ENCODE peak calls at places on chromosomes 13 and 19, in six cellular contexts. L, Z, N, A, T and Q are unnamed samples.

GRCh38 chr19:56423985-56424353 is 19.8 kb downstream of the ZNF583 start:
- DNase-seq in L (no peak), Z (no peak), N (no peak), A (no peak), T (no peak), Q (no peak)

GRCh38 chr19:13830761-13831481 is 35.7 kb downstream of the ZSWIM4 start:
- DNase-seq in L (no peak), Z (no peak), N (no peak), A (no peak), T (no peak), Q (peak)

GRCh38 chr19:44988896-44989563 is 12.2 kb upstream of the RELB start:
- DNase-seq in L (peak), Z (peak), N (peak), A (no peak), T (no peak), Q (peak)

GRCh38 chr13:40389081-40389641 is 277.3 kb downstream of the FOXO1 start:
- DNase-seq in L (no peak), Z (peak), N (no peak), A (no peak), T (no peak), Q (no peak)

GRCh38 chr19:6464070-6464873 is at the start of gene CRB3:
- DNase-seq in L (peak), Z (peak), N (peak), A (no peak), T (no peak), Q (peak)

GRCh38 chr19:16715613-16716012 is 4.0 kb upstream of the NWD1 start:
- DNase-seq in L (no peak), Z (no peak), N (no peak), A (no peak), T (no peak), Q (no peak)

GRCh38 chr19:38047048-38047435 is 140.0 kb downstream of the SIPA1L3 start:
- DNase-seq in L (no peak), Z (no peak), N (no peak), A (no peak), T (no peak), Q (no peak)

GRCh38 chr13:104571161-104571889 is 1505.1 kb upstream of the SLC10A2 start:
- DNase-seq in L (no peak), Z (no peak), N (peak), A (peak), T (peak), Q (peak)

GRCh38 chr19:38304866-38305429 is 897 bp downstream of the C19orf33 start:
- DNase-seq in L (peak), Z (no peak), N (peak), A (no peak), T (no peak), Q (peak)

GRCh38 chr13:99470027-99470426 is 31.2 kb upstream of the TM9SF2 start:
- DNase-seq in L (no peak), Z (no peak), N (no peak), A (no peak), T (no peak), Q (no peak)

GRCh38 chr19:50003810-50004419 is 21.3 kb downstream of the VRK3 start:
- DNase-seq in L (no peak), Z (peak), N (no peak), A (no peak), T (peak), Q (peak)

GRCh38 chr19:42626181-42626580 is 31.5 kb upstream of the CEACAM8 start:
- DNase-seq in L (no peak), Z (no peak), N (no peak), A (no peak), T (no peak), Q (no peak)

GRCh38 chr19:42121666-42122069 is 10.6 kb downstream of the POU2F2 start:
- DNase-seq in L (no peak), Z (peak), N (no peak), A (no peak), T (peak), Q (peak)

GRCh38 chr13:32164622-32165268 is 133.2 kb downstream of the FRY start:
- DNase-seq in L (no peak), Z (no peak), N (no peak), A (no peak), T (no peak), Q (no peak)

GRCh38 chr19:19464339-19465098 is 50.8 kb downstream of the TSSK6 start:
- DNase-seq in L (no peak), Z (no peak), N (no peak), A (no peak), T (no peak), Q (no peak)

GRCh38 chr19:47704024-47704423 is 9.2 kb upstream of the EHD2 start:
- DNase-seq in L (no peak), Z (no peak), N (no peak), A (no peak), T (no peak), Q (no peak)

GRCh38 chr19:46764817-46765291 is 18.6 kb upstream of the STRN4 start:
- DNase-seq in L (no peak), Z (no peak), N (peak), A (no peak), T (no peak), Q (no peak)

GRCh38 chr19:36041831-36042230 is 9.2 kb upstream of the CLIP3 start:
- DNase-seq in L (no peak), Z (no peak), N (no peak), A (no peak), T (no peak), Q (peak)

GRCh38 chr13:19575230-19575629 is 13.9 kb upstream of the TPTE2 start:
- DNase-seq in L (no peak), Z (no peak), N (no peak), A (no peak), T (no peak), Q (no peak)

GRCh38 chr13:28493740-28494536 is 990 bp downstream of the FLT1 start:
- DNase-seq in L (peak), Z (no peak), N (no peak), A (no peak), T (no peak), Q (no peak)

GRCh38 chr19:38323276-38323675 is 3.6 kb downstream of the KCNK6 start:
- DNase-seq in L (no peak), Z (no peak), N (no peak), A (no peak), T (no peak), Q (no peak)

GRCh38 chr13:45786293-45786920 is 65.1 kb downstream of the SIAH3 start:
- DNase-seq in L (no peak), Z (no peak), N (no peak), A (no peak), T (no peak), Q (no peak)

GRCh38 chr19:2353159-2353894 is 6.7 kb upstream of the TMPRSS9 start:
- DNase-seq in L (no peak), Z (no peak), N (no peak), A (no peak), T (no peak), Q (no peak)

GRCh38 chr19:16462757-16463250 is 9.0 kb downstream of the EPS15L1 start:
- DNase-seq in L (no peak), Z (no peak), N (no peak), A (no peak), T (no peak), Q (peak)

GRCh38 chr19:35041548-35042055 is at the start of gene HPN:
- DNase-seq in L (peak), Z (no peak), N (peak), A (no peak), T (no peak), Q (peak)

GRCh38 chr19:42178791-42179500 is 38.5 kb downstream of the DEDD2 start:
- DNase-seq in L (no peak), Z (peak), N (no peak), A (no peak), T (no peak), Q (no peak)

GRCh38 chr13:24038846-24039330 is 121.6 kb upstream of the SPATA13 start:
- DNase-seq in L (no peak), Z (no peak), N (peak), A (no peak), T (peak), Q (peak)

GRCh38 chr13:41649659-41650058 is 192.3 kb downstream of the RGCC start:
- DNase-seq in L (no peak), Z (no peak), N (no peak), A (no peak), T (no peak), Q (no peak)

GRCh38 chr13:23992722-23993438 is 95.6 kb upstream of the C1QTNF9B start:
- DNase-seq in L (no peak), Z (no peak), N (no peak), A (peak), T (no peak), Q (no peak)

GRCh38 chr19:51531349-51532315 is at the start of gene SIGLEC6:
- DNase-seq in L (peak), Z (no peak), N (no peak), A (no peak), T (no peak), Q (no peak)

GRCh38 chr19:16447015-16447384 is 24.8 kb downstream of the EPS15L1 start:
- DNase-seq in L (peak), Z (no peak), N (no peak), A (no peak), T (no peak), Q (peak)

GRCh38 chr13:49517461-49517860 is 21.7 kb downstream of the PHF11 start:
- DNase-seq in L (no peak), Z (no peak), N (no peak), A (no peak), T (no peak), Q (no peak)

GRCh38 chr19:3575949-3576673 is 3.4 kb downstream of the HMG20B start:
- DNase-seq in L (no peak), Z (no peak), N (no peak), A (no peak), T (no peak), Q (no peak)

GRCh38 chr19:18233224-18233825 is 7.1 kb upstream of the PDE4C start:
- DNase-seq in L (peak), Z (peak), N (no peak), A (no peak), T (peak), Q (peak)

GRCh38 chr13:50509167-50509566 is 334.3 kb downstream of the DLEU7 start:
- DNase-seq in L (no peak), Z (no peak), N (no peak), A (no peak), T (no peak), Q (no peak)